ENCODE peak calls at places on chromosomes 1 and 21, in four cellular contexts. One of them, this sample, is unnamed.

GRCh38 chr1:48870596-48870995 is 93.9 kb upstream of the BEND5 start:
- DNase-seq in HFF-Myc: no peak
- DNase-seq in AG08396: no peak
- DNase-seq in IMR-90: no peak
- DNase-seq in this sample: no peak

GRCh38 chr1:10716840-10717239 is 79.6 kb downstream of the CASZ1 start:
- DNase-seq in HFF-Myc: no peak
- DNase-seq in AG08396: no peak
- DNase-seq in IMR-90: no peak
- DNase-seq in this sample: no peak

GRCh38 chr21:15515908-15516307 is 213.9 kb upstream of the USP25 start:
- DNase-seq in HFF-Myc: no peak
- DNase-seq in AG08396: no peak
- DNase-seq in IMR-90: no peak
- DNase-seq in this sample: no peak

GRCh38 chr1:94319319-94320180 is 82.2 kb upstream of the ARHGAP29 start:
- DNase-seq in HFF-Myc: no peak
- DNase-seq in AG08396: no peak
- DNase-seq in IMR-90: no peak
- DNase-seq in this sample: no peak

GRCh38 chr1:44377925-44378784 is 23.1 kb upstream of the ERI3 start:
- DNase-seq in HFF-Myc: no peak
- DNase-seq in AG08396: peak; percentile 57
- DNase-seq in IMR-90: peak; percentile 52
- DNase-seq in this sample: peak; percentile 16

GRCh38 chr21:41956926-41957729 is 3.3 kb upstream of the C2CD2 start:
- DNase-seq in HFF-Myc: no peak
- DNase-seq in AG08396: peak; percentile 74
- DNase-seq in IMR-90: peak; percentile 93
- DNase-seq in this sample: peak; percentile 50

GRCh38 chr1:112852276-112852675 is 103.7 kb downstream of the SLC16A1 start:
- DNase-seq in HFF-Myc: no peak
- DNase-seq in AG08396: no peak
- DNase-seq in IMR-90: no peak
- DNase-seq in this sample: no peak

GRCh38 chr1:231827337-231828105 is 200.9 kb downstream of the DISC1 start:
- DNase-seq in HFF-Myc: no peak
- DNase-seq in AG08396: no peak
- DNase-seq in IMR-90: peak; percentile 68
- DNase-seq in this sample: no peak

GRCh38 chr1:75083223-75083622 is 51.0 kb upstream of the LHX8 start:
- DNase-seq in HFF-Myc: no peak
- DNase-seq in AG08396: no peak
- DNase-seq in IMR-90: no peak
- DNase-seq in this sample: no peak

GRCh38 chr1:84825161-84825560 is 67.8 kb downstream of the LPAR3 start:
- DNase-seq in HFF-Myc: no peak
- DNase-seq in AG08396: no peak
- DNase-seq in IMR-90: no peak
- DNase-seq in this sample: no peak

GRCh38 chr1:31004231-31004621 is 61.3 kb downstream of the PUM1 start:
- DNase-seq in HFF-Myc: no peak
- DNase-seq in AG08396: no peak
- DNase-seq in IMR-90: no peak
- DNase-seq in this sample: no peak

GRCh38 chr1:217190359-217190758 is 440.5 kb downstream of the GPATCH2 start:
- DNase-seq in HFF-Myc: no peak
- DNase-seq in AG08396: no peak
- DNase-seq in IMR-90: no peak
- DNase-seq in this sample: no peak